ENCODE peak calls at places on chromosomes 16 and 17, in four cellular contexts. B, R, A and Q are unnamed samples.

GRCh38 chr17:19397556-19398041 is 10.6 kb upstream of the MFAP4 start:
- DNase-seq in B (no peak), R (no peak), A (no peak), Q (no peak)

GRCh38 chr17:76378548-76379274 is 5.7 kb upstream of the SPHK1 start:
- DNase-seq in B (no peak), R (no peak), A (no peak), Q (no peak)

GRCh38 chr16:22219389-22220075 is 13.5 kb downstream of the EEF2K start:
- DNase-seq in B (no peak), R (no peak), A (no peak), Q (no peak)

GRCh38 chr17:29115906-29116651 is 64.1 kb downstream of the MYO18A start:
- DNase-seq in B (no peak), R (peak), A (no peak), Q (no peak)

GRCh38 chr17:82424001-82424862 is 5.8 kb upstream of the OGFOD3 start:
- DNase-seq in B (peak), R (peak), A (no peak), Q (no peak)

GRCh38 chr17:76716146-76716833 is 5.5 kb upstream of the MXRA7 start:
- DNase-seq in B (peak), R (peak), A (no peak), Q (no peak)

GRCh38 chr17:45147581-45148182 is 593 bp upstream of the HEXIM1 start:
- DNase-seq in B (peak), R (peak), A (peak), Q (peak)

GRCh38 chr17:63445571-63446217 is 412 bp downstream of the CYB561 start:
- DNase-seq in B (peak), R (peak), A (no peak), Q (no peak)

GRCh38 chr17:40538019-40538935 is 27.0 kb downstream of the CCR7 start:
- DNase-seq in B (no peak), R (no peak), A (peak), Q (no peak)

GRCh38 chr16:72189865-72190371 is 18.0 kb upstream of the PMFBP1 start:
- DNase-seq in B (no peak), R (no peak), A (no peak), Q (no peak)

GRCh38 chr16:49464877-49465504 is 91.4 kb downstream of the C16orf78 start:
- DNase-seq in B (peak), R (peak), A (no peak), Q (no peak)

GRCh38 chr16:81598083-81598482 is 153.5 kb downstream of the CMIP start:
- DNase-seq in B (no peak), R (no peak), A (no peak), Q (no peak)

GRCh38 chr16:1536601-1537000 is 3.1 kb downstream of the TMEM204 start:
- DNase-seq in B (no peak), R (no peak), A (no peak), Q (no peak)

GRCh38 chr17:41521574-41522261 is 3.0 kb upstream of the KRT15 start:
- DNase-seq in B (peak), R (no peak), A (no peak), Q (no peak)

GRCh38 chr17:81552244-81553017 is at the start of gene FAAP100:
- DNase-seq in B (peak), R (peak), A (no peak), Q (peak)

GRCh38 chr17:53449324-53449723 is 373.4 kb upstream of the KIF2B start:
- DNase-seq in B (no peak), R (no peak), A (no peak), Q (no peak)

GRCh38 chr16:49431591-49432290 is 58.1 kb downstream of the C16orf78 start:
- DNase-seq in B (no peak), R (no peak), A (no peak), Q (no peak)

GRCh38 chr16:17408955-17409441 is 61.8 kb downstream of the XYLT1 start:
- DNase-seq in B (no peak), R (no peak), A (no peak), Q (no peak)

GRCh38 chr17:44375196-44376017 is 11.8 kb upstream of the FAM171A2 start:
- DNase-seq in B (no peak), R (no peak), A (no peak), Q (no peak)